ENCODE peak calls at places on chromosomes 7 and 10, in six cellular contexts. One of them, this sample, is unnamed. For H3K36me3 and H3K4me1, the result is how much of the 10 kb centered on the place peaks cover.

GRCh38 chr10:22911889-22912762 is 15.7 kb upstream of the ARMC3 start:
- DNase-seq in colonic mucosa: peak
- DNase-seq in stomach: no peak
- DNase-seq in psoas muscle: no peak
- DNase-seq in ovary: no peak
- DNase-seq in CD8-positive, alpha-beta T cell: no peak
- DNase-seq in this sample: no peak

GRCh38 chr7:95376632-95377380 is 19.4 kb downstream of the PON3 start:
- DNase-seq in colonic mucosa: no peak
- DNase-seq in stomach: no peak
- DNase-seq in psoas muscle: no peak
- DNase-seq in ovary: no peak
- DNase-seq in CD8-positive, alpha-beta T cell: no peak
- DNase-seq in this sample: no peak

GRCh38 chr10:99781734-99782429 is 558 bp upstream of the ABCC2 start:
- DNase-seq in colonic mucosa: no peak
- DNase-seq in stomach: no peak
- DNase-seq in psoas muscle: no peak
- DNase-seq in ovary: no peak
- DNase-seq in CD8-positive, alpha-beta T cell: no peak
- DNase-seq in this sample: no peak

GRCh38 chr10:17504547-17505245 is 50.3 kb upstream of the ST8SIA6 start:
- DNase-seq in colonic mucosa: no peak
- DNase-seq in stomach: no peak
- DNase-seq in psoas muscle: no peak
- DNase-seq in ovary: no peak
- DNase-seq in CD8-positive, alpha-beta T cell: no peak
- DNase-seq in this sample: no peak

GRCh38 chr10:13905281-13905680 is 318.5 kb downstream of the PRPF18 start:
- DNase-seq in colonic mucosa: no peak
- DNase-seq in stomach: no peak
- DNase-seq in psoas muscle: no peak
- DNase-seq in ovary: no peak
- DNase-seq in CD8-positive, alpha-beta T cell: no peak
- DNase-seq in this sample: no peak

GRCh38 chr7:80263321-80263720 is 128.7 kb downstream of the GNAI1 start:
- DNase-seq in colonic mucosa: no peak
- DNase-seq in stomach: no peak
- DNase-seq in psoas muscle: no peak
- DNase-seq in ovary: no peak
- DNase-seq in CD8-positive, alpha-beta T cell: no peak
- DNase-seq in this sample: no peak

GRCh38 chr10:77756319-77757232 is 119.0 kb upstream of the KCNMA1 start:
- DNase-seq in colonic mucosa: peak
- DNase-seq in stomach: no peak
- DNase-seq in psoas muscle: peak
- DNase-seq in ovary: peak
- DNase-seq in CD8-positive, alpha-beta T cell: no peak
- DNase-seq in this sample: no peak

GRCh38 chr10:4514445-4515108 is 311.4 kb upstream of the AKR1E2 start:
- DNase-seq in colonic mucosa: peak
- DNase-seq in stomach: no peak
- DNase-seq in psoas muscle: peak
- DNase-seq in ovary: no peak
- DNase-seq in CD8-positive, alpha-beta T cell: no peak
- DNase-seq in this sample: peak

GRCh38 chr10:8043569-8044306 is 10.8 kb upstream of the GATA3 start:
- DNase-seq in colonic mucosa: no peak
- DNase-seq in stomach: no peak
- DNase-seq in psoas muscle: peak
- DNase-seq in ovary: no peak
- DNase-seq in CD8-positive, alpha-beta T cell: peak
- DNase-seq in this sample: peak

GRCh38 chr7:6579446-6579845 is 2.2 kb downstream of the ZDHHC4 start:
- DNase-seq in colonic mucosa: no peak
- DNase-seq in stomach: no peak
- DNase-seq in psoas muscle: no peak
- DNase-seq in ovary: no peak
- DNase-seq in CD8-positive, alpha-beta T cell: no peak
- DNase-seq in this sample: no peak

GRCh38 chr10:124007102-124007772 is 86.2 kb downstream of the CHST15 start:
- DNase-seq in colonic mucosa: no peak
- DNase-seq in stomach: no peak
- DNase-seq in psoas muscle: no peak
- DNase-seq in ovary: no peak
- DNase-seq in CD8-positive, alpha-beta T cell: no peak
- DNase-seq in this sample: no peak

GRCh38 chr10:120511165-120511564 is 54.1 kb downstream of the PLPP4 start:
- DNase-seq in colonic mucosa: no peak
- DNase-seq in stomach: no peak
- DNase-seq in psoas muscle: no peak
- DNase-seq in ovary: no peak
- DNase-seq in CD8-positive, alpha-beta T cell: no peak
- DNase-seq in this sample: no peak

GRCh38 chr7:128858380-128859231 is 4.0 kb upstream of the ATP6V1F start:
- DNase-seq in colonic mucosa: no peak
- DNase-seq in stomach: no peak
- DNase-seq in psoas muscle: peak
- DNase-seq in ovary: peak
- DNase-seq in CD8-positive, alpha-beta T cell: no peak
- DNase-seq in this sample: no peak

GRCh38 chr10:4082851-4083250 is 297.8 kb upstream of the KLF6 start:
- DNase-seq in colonic mucosa: no peak
- DNase-seq in stomach: no peak
- DNase-seq in psoas muscle: no peak
- DNase-seq in ovary: no peak
- DNase-seq in CD8-positive, alpha-beta T cell: no peak
- DNase-seq in this sample: no peak

GRCh38 chr7:31466036-31466435 is 47.9 kb upstream of the ITPRID1 start:
- DNase-seq in colonic mucosa: no peak
- DNase-seq in stomach: no peak
- DNase-seq in psoas muscle: no peak
- DNase-seq in ovary: no peak
- DNase-seq in CD8-positive, alpha-beta T cell: no peak
- DNase-seq in this sample: no peak

GRCh38 chr7:7870590-7870989 is 98.0 kb upstream of the GLCCI1 start:
- DNase-seq in colonic mucosa: no peak
- DNase-seq in stomach: no peak
- DNase-seq in psoas muscle: no peak
- DNase-seq in ovary: no peak
- DNase-seq in CD8-positive, alpha-beta T cell: no peak
- DNase-seq in this sample: no peak

GRCh38 chr7:40329601-40330153 is 194.9 kb downstream of the SUGCT start:
- DNase-seq in colonic mucosa: no peak
- DNase-seq in stomach: no peak
- DNase-seq in psoas muscle: no peak
- DNase-seq in ovary: no peak
- DNase-seq in CD8-positive, alpha-beta T cell: no peak
- DNase-seq in this sample: no peak

GRCh38 chr7:134515569-134516468 is 11.5 kb upstream of the AKR1B10 start:
- DNase-seq in colonic mucosa: no peak
- DNase-seq in stomach: no peak
- DNase-seq in psoas muscle: no peak
- DNase-seq in ovary: no peak
- DNase-seq in CD8-positive, alpha-beta T cell: no peak
- DNase-seq in this sample: no peak

GRCh38 chr10:6593140-6593740 is 13.2 kb upstream of the PRKCQ start:
- DNase-seq in colonic mucosa: no peak
- DNase-seq in stomach: no peak
- DNase-seq in psoas muscle: no peak
- DNase-seq in ovary: no peak
- DNase-seq in CD8-positive, alpha-beta T cell: no peak
- DNase-seq in this sample: no peak

GRCh38 chr7:33814958-33815735 is 90.2 kb upstream of the BMPER start:
- DNase-seq in colonic mucosa: no peak
- DNase-seq in stomach: no peak
- DNase-seq in psoas muscle: no peak
- DNase-seq in ovary: peak
- DNase-seq in CD8-positive, alpha-beta T cell: no peak
- DNase-seq in this sample: no peak

GRCh38 chr7:132738254-132738653 is 162.0 kb upstream of the PLXNA4 start:
- DNase-seq in colonic mucosa: no peak
- DNase-seq in stomach: no peak
- DNase-seq in psoas muscle: no peak
- DNase-seq in ovary: no peak
- DNase-seq in CD8-positive, alpha-beta T cell: no peak
- DNase-seq in this sample: no peak

GRCh38 chr10:4296165-4296564 is 511.2 kb upstream of the KLF6 start:
- DNase-seq in colonic mucosa: no peak
- DNase-seq in stomach: no peak
- DNase-seq in psoas muscle: no peak
- DNase-seq in ovary: no peak
- DNase-seq in CD8-positive, alpha-beta T cell: no peak
- DNase-seq in this sample: no peak

GRCh38 chr10:69101451-69102095 is 13.7 kb downstream of the SRGN start:
- DNase-seq in colonic mucosa: no peak
- DNase-seq in stomach: no peak
- DNase-seq in psoas muscle: no peak
- DNase-seq in ovary: no peak
- DNase-seq in CD8-positive, alpha-beta T cell: no peak
- DNase-seq in this sample: no peak

GRCh38 chr7:30389793-30390192 is 88.8 kb downstream of the NOD1 start:
- DNase-seq in colonic mucosa: no peak
- DNase-seq in stomach: no peak
- DNase-seq in psoas muscle: no peak
- DNase-seq in ovary: no peak
- DNase-seq in CD8-positive, alpha-beta T cell: no peak
- DNase-seq in this sample: no peak

DNA sequence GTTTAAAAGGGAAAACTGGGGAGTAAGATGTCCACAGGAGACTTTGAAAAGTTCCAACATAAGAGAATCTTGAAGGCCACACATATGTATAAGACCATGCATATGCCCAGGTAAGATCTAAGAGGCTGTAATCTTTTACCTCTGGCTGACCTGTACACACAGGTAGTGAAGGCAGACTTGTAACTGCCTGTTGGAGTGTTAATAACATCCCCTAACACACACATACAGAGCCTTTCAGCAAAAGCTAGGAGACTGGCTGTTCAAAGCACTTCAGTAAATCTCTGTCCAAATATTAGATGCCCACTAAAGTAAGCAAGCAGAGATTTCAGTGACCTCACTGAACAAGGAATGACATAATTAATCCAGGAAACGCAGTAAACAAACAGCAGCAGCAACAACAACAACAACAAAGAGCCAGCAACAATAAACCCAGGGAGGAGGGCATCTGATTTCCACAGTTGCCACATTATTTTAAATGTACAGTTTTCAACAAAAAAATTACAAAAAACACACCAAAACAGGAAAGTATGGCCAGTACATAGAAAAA is 15.0 kb downstream of the CYP51A1 start:
- DNase-seq in colonic mucosa: no peak
- DNase-seq in stomach: no peak
- DNase-seq in psoas muscle: no peak
- DNase-seq in ovary: no peak
- DNase-seq in CD8-positive, alpha-beta T cell: no peak
- DNase-seq in this sample: no peak
- H3K36me3 ChIP-seq in colonic mucosa: under half
- H3K36me3 ChIP-seq in stomach: under half
- H3K36me3 ChIP-seq in psoas muscle: half or more
- H3K36me3 ChIP-seq in ovary: under half
- H3K36me3 ChIP-seq in CD8-positive, alpha-beta T cell: under half
- H3K36me3 ChIP-seq in this sample: under half

DNA sequence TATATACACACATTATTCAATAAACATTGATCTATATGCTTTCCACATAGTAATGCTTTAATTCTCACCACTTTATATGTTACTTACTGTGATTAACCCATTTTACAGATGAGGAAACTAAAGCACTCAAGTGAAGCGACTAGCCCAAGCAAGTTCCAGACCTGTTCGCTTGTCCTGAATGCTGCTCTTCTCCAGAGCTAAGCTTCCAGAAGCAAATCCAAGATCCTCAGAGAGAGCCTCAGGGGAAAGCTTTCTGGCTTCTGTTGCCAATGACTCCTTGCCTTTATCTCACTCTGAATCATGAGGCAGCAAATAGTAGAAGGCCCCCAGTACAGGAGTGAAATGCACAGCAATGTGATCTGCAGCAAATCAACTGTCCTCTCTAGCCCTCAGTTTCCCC is 32.2 kb downstream of the XPNPEP1 start:
- DNase-seq in colonic mucosa: no peak
- DNase-seq in stomach: no peak
- DNase-seq in psoas muscle: no peak
- DNase-seq in ovary: no peak
- DNase-seq in CD8-positive, alpha-beta T cell: no peak
- DNase-seq in this sample: no peak
- H3K4me1 ChIP-seq in colonic mucosa: under half
- H3K4me1 ChIP-seq in stomach: under half
- H3K4me1 ChIP-seq in psoas muscle: under half
- H3K4me1 ChIP-seq in ovary: under half
- H3K4me1 ChIP-seq in CD8-positive, alpha-beta T cell: under half
- H3K4me1 ChIP-seq in this sample: under half

DNA sequence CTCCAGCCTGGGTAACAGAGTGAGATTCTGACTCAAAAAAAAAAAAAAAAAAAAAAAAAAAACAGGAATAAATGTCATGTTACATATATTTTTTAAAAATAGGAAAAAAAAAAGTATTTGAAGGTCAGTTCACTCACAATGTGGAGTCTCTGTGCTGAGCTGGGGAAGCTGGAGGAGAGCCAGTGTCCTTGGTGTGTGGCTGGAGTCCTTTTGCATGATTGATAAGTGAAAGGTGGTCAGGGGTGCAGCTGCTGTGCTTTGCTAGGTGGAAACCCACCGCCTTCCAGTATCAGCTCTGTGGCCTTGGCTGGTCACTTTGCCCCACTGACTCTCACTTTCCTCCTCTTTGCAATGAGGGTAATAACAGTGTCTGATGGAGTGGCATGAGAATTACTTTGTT is 101.9 kb downstream of the VWC2 start:
- DNase-seq in colonic mucosa: no peak
- DNase-seq in stomach: no peak
- DNase-seq in psoas muscle: no peak
- DNase-seq in ovary: no peak
- DNase-seq in CD8-positive, alpha-beta T cell: no peak
- DNase-seq in this sample: no peak
- H3K36me3 ChIP-seq in colonic mucosa: under half
- H3K36me3 ChIP-seq in stomach: under half
- H3K36me3 ChIP-seq in psoas muscle: under half
- H3K36me3 ChIP-seq in ovary: under half
- H3K36me3 ChIP-seq in CD8-positive, alpha-beta T cell: under half
- H3K36me3 ChIP-seq in this sample: under half

DNA sequence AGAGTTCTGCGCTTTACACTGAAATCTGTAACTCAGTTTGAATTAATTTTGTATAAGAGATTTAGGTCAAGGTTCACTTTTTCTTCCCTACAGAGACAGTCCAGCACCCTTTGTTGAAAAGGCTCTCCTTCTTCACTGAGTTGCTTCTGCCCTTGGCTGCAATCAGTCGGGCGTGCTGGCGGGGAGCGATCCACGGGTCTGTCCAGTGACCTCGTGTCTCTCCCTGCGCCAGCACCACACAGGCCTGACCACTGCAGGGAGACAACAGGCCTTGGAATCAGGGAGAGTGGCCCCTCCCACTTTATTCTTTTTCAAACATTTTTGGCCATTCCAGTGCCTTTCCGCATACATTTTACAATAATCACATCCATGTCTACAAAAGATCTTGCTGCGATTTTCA is 66.9 kb downstream of the AMZ1 start:
- DNase-seq in colonic mucosa: no peak
- DNase-seq in stomach: no peak
- DNase-seq in psoas muscle: no peak
- DNase-seq in ovary: no peak
- DNase-seq in CD8-positive, alpha-beta T cell: no peak
- DNase-seq in this sample: no peak
- H3K4me1 ChIP-seq in colonic mucosa: under half
- H3K4me1 ChIP-seq in stomach: under half
- H3K4me1 ChIP-seq in psoas muscle: under half
- H3K4me1 ChIP-seq in ovary: under half
- H3K4me1 ChIP-seq in CD8-positive, alpha-beta T cell: under half
- H3K4me1 ChIP-seq in this sample: under half

This sample was measured in aorta.